ENCODE peak calls at places on chromosomes 2 and 18, in six cellular contexts. K is cardiac fibroblast, X is T follicular helper cell, L is HTR-8/SVneo, T is Calu3, H is progenitor cell of endocrine pancreas. Q is an unnamed sample.

GRCh38 chr2:230898661-230899091 is 26.4 kb downstream of the GPR55 start:
- DNase-seq in L (no peak), H (no peak), K (no peak), X (no peak), T (no peak), Q (no peak)

GRCh38 chr2:56624181-56624580 is 440.4 kb downstream of the CCDC85A start:
- DNase-seq in X (no peak), K (no peak), L (no peak), H (no peak), T (no peak), Q (no peak)

GRCh38 chr2:52269696-52270485 is 1238.0 kb upstream of the NRXN1 start:
- DNase-seq in L (no peak), K (peak), T (no peak), X (no peak), H (no peak), Q (no peak)

GRCh38 chr2:85540131-85540587 is 1.2 kb downstream of the MAT2A start:
- DNase-seq in T (no peak), X (no peak), L (no peak), H (no peak), K (peak), Q (no peak)

GRCh38 chr18:73446502-73446901 is 578.7 kb upstream of the NETO1 start:
- DNase-seq in T (no peak), H (no peak), X (no peak), L (no peak), K (peak), Q (no peak)

GRCh38 chr2:55078956-55079355 is 28.7 kb upstream of the RTN4 start:
- DNase-seq in H (no peak), K (no peak), L (no peak), X (no peak), T (no peak), Q (no peak)

GRCh38 chr18:58195278-58195721 is 151.3 kb downstream of the NEDD4L start:
- DNase-seq in X (no peak), K (no peak), T (peak), H (no peak), L (no peak), Q (no peak)

GRCh38 chr2:24409700-24410556 is 49.6 kb upstream of the ITSN2 start:
- DNase-seq in X (peak), K (peak), L (peak), H (no peak), T (peak), Q (no peak)

GRCh38 chr2:200442471-200442870 is 67.4 kb downstream of the KCTD18 start:
- DNase-seq in X (no peak), L (no peak), K (peak), H (no peak), T (no peak), Q (no peak)

GRCh38 chr2:109135572-109136185 is 6.7 kb downstream of the SH3RF3 start:
- DNase-seq in X (no peak), K (peak), L (no peak), T (no peak), H (no peak), Q (no peak)